ENCODE peak calls at places on chromosomes 6 and 20, in eight cellular contexts. O is Panc1, Q is PC-9, Y is adrenal gland, W is hepatocyte, I is cardiac muscle cell, J is pancreas, D is tibial nerve. S is an unnamed sample.

GRCh38 chr20:44888226-44889103 is 3.0 kb downstream of the YWHAB start:
- DNase-seq in O (no peak), Q (peak; percentile 12), Y (no peak), W (peak; percentile 30), I (peak; percentile 32), J (no peak), D (no peak), S (no peak)

GRCh38 chr20:25042531-25043498 is 15.1 kb downstream of the ACSS1 start:
- DNase-seq in O (no peak), Q (no peak), Y (peak; percentile 70), W (no peak), I (no peak), J (peak; percentile 58), D (no peak), S (peak; percentile 88)

GRCh38 chr20:56322661-56323060 is 36.1 kb upstream of the FAM210B start:
- DNase-seq in O (no peak), Q (no peak), Y (no peak), W (no peak), I (no peak), J (no peak), D (no peak), S (no peak)

GRCh38 chr6:133820208-133820607 is 68.7 kb upstream of the TCF21 start:
- DNase-seq in O (no peak), Q (no peak), Y (no peak), W (no peak), I (no peak), J (no peak), D (no peak), S (no peak)

GRCh38 chr6:149331871-149332270 is 14.4 kb downstream of the TAB2 start:
- DNase-seq in O (no peak), Q (no peak), Y (no peak), W (no peak), I (no peak), J (no peak), D (no peak), S (no peak)

GRCh38 chr6:87026961-87027360 is 67.9 kb downstream of the CGA start:
- DNase-seq in O (no peak), Q (no peak), Y (no peak), W (no peak), I (no peak), J (no peak), D (no peak), S (no peak)

GRCh38 chr6:226516-227073 is 65.7 kb upstream of the DUSP22 start:
- DNase-seq in O (no peak), Q (no peak), Y (peak; percentile 23), W (no peak), I (no peak), J (no peak), D (no peak), S (no peak)

GRCh38 chr6:44561062-44561591 is 173.6 kb downstream of the CDC5L start:
- DNase-seq in O (no peak), Q (no peak), Y (no peak), W (no peak), I (no peak), J (no peak), D (no peak), S (no peak)

GRCh38 chr6:137571854-137572253 is 77.7 kb upstream of the OLIG3 start:
- DNase-seq in O (no peak), Q (peak; percentile 21), Y (peak; percentile 54), W (peak; percentile 37), I (peak; percentile 24), J (no peak), D (peak; percentile 12), S (no peak)

GRCh38 chr20:652611-653109 is 340 bp downstream of the SRXN1 start:
- DNase-seq in O (no peak), Q (no peak), Y (peak; percentile 68), W (no peak), I (peak; percentile 60), J (no peak), D (no peak), S (peak; percentile 55)

GRCh38 chr6:6074190-6074589 is 67.5 kb upstream of the NRN1 start:
- DNase-seq in O (no peak), Q (no peak), Y (no peak), W (no peak), I (no peak), J (no peak), D (no peak), S (no peak)

GRCh38 chr20:18738055-18738454 is 75.5 kb upstream of the SCP2D1 start:
- DNase-seq in O (no peak), Q (peak; percentile 14), Y (no peak), W (peak; percentile 24), I (peak; percentile 24), J (no peak), D (no peak), S (no peak)

GRCh38 chr6:158708239-158708638 is 58.4 kb downstream of the SYTL3 start:
- DNase-seq in O (no peak), Q (no peak), Y (no peak), W (peak; percentile 37), I (peak; percentile 86), J (no peak), D (no peak), S (peak; percentile 72)

GRCh38 chr6:143174516-143174915 is 113.8 kb downstream of the AIG1 start:
- DNase-seq in O (no peak), Q (no peak), Y (no peak), W (no peak), I (no peak), J (no peak), D (no peak), S (no peak)

GRCh38 chr6:133548409-133548808 is 307.3 kb downstream of the EYA4 start:
- DNase-seq in O (no peak), Q (no peak), Y (no peak), W (peak; percentile 46), I (peak; percentile 78), J (no peak), D (no peak), S (no peak)

GRCh38 chr20:35318502-35319157 is 26.4 kb upstream of the FAM83C start:
- DNase-seq in O (peak; percentile 99), Q (peak; percentile 89), Y (no peak), W (peak; percentile 83), I (peak; percentile 49), J (no peak), D (no peak), S (peak; percentile 51)

GRCh38 chr20:18056174-18057105 is 1.3 kb downstream of the OVOL2 start:
- DNase-seq in O (no peak), Q (peak; percentile 70), Y (no peak), W (peak; percentile 57), I (peak; percentile 12), J (peak; percentile 79), D (no peak), S (no peak)

GRCh38 chr6:133551436-133551835 is 310.3 kb downstream of the EYA4 start:
- DNase-seq in O (no peak), Q (no peak), Y (no peak), W (no peak), I (no peak), J (no peak), D (no peak), S (no peak)

GRCh38 chr6:31711233-31711632 is 3.9 kb upstream of the LY6G6D start:
- DNase-seq in O (no peak), Q (no peak), Y (no peak), W (no peak), I (no peak), J (no peak), D (no peak), S (no peak)

GRCh38 chr20:20173269-20173668 is 120.9 kb downstream of the CFAP61 start:
- DNase-seq in O (no peak), Q (no peak), Y (no peak), W (no peak), I (no peak), J (no peak), D (no peak), S (no peak)

GRCh38 chr6:89495961-89496535 is 63.1 kb downstream of the ANKRD6 start:
- DNase-seq in O (no peak), Q (no peak), Y (no peak), W (no peak), I (no peak), J (no peak), D (no peak), S (no peak)

GRCh38 chr6:85643530-85644373 is 1.1 kb upstream of the SYNCRIP start:
- DNase-seq in O (peak; percentile 64), Q (peak; percentile 87), Y (peak; percentile 96), W (peak; percentile 94), I (peak; percentile 98), J (peak; percentile 90), D (peak; percentile 84), S (peak; percentile 94)
- TF ChIP-seq CTCF in O (no peak), Q (no peak), Y (no peak), W (no peak), I (no peak), J (no peak), D (peak; percentile 23), S (no peak)

GRCh38 chr6:17355404-17355774 is 38.0 kb upstream of the CAP2 start:
- DNase-seq in O (no peak), Q (no peak), Y (no peak), W (no peak), I (no peak), J (no peak), D (no peak), S (no peak)
- H3K27ac ChIP-seq in O (peak overlapping the region; percentile 36), Q (no peak overlapping the region), Y (no peak overlapping the region), W (no peak overlapping the region), I (no peak overlapping the region), J (no peak overlapping the region), D (no peak overlapping the region), S (no peak overlapping the region)

DNA sequence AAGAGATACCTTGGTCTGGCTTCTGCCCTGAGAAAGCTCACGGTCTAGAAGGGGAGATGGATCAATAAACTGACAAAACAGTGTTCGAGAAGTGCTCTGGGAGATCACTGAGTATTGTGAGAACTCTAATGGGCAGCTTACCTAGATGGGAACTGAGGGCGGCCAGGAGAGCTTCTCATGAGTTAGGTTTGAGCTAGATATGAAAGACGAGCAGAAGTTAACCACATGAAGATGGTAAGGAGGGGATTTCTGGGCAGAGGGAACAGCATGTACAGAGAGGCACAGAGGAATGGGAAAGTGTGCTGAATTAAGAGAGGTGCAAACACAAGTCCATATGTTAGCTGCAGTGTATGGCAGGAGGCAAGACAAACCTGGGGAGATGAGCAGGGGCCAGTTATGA is 11.9 kb downstream of the ZFAND3 start:
- DNase-seq in O (no peak), Q (no peak), Y (no peak), W (no peak), I (no peak), J (no peak), D (no peak), S (no peak)
- H3K4me1 ChIP-seq in O (peaks cover 15% of the 10 kb centered on the region), Q (no peaks in the 10 kb centered on the region), Y (peaks cover 8% of the 10 kb centered on the region), W (peaks cover 9% of the 10 kb centered on the region), I (peaks cover 27% of the 10 kb centered on the region), J (peaks cover 7% of the 10 kb centered on the region), D (peaks cover 63% of the 10 kb centered on the region), S (peaks cover 26% of the 10 kb centered on the region)

GRCh38 chr6:100261486-100261885 is 203.2 kb downstream of the SIM1 start:
- DNase-seq in O (no peak), Q (no peak), Y (no peak), W (no peak), I (no peak), J (no peak), D (no peak), S (no peak)

GRCh38 chr6:100258752-100259151 is 206.0 kb downstream of the SIM1 start:
- DNase-seq in O (no peak), Q (no peak), Y (no peak), W (no peak), I (no peak), J (no peak), D (no peak), S (no peak)

GRCh38 chr6:100260584-100260983 is 204.1 kb downstream of the SIM1 start:
- DNase-seq in O (no peak), Q (no peak), Y (no peak), W (no peak), I (peak; percentile 22), J (no peak), D (no peak), S (no peak)

GRCh38 chr6:100255701-100256100 is 209.0 kb downstream of the SIM1 start:
- DNase-seq in O (no peak), Q (no peak), Y (no peak), W (no peak), I (peak; percentile 2), J (no peak), D (no peak), S (no peak)

GRCh38 chr6:100257661-100258395 is 206.9 kb downstream of the SIM1 start:
- DNase-seq in O (peak; percentile 56), Q (no peak), Y (no peak), W (no peak), I (peak; percentile 81), J (no peak), D (no peak), S (no peak)
- TF ChIP-seq CTCF in O (peak; percentile 45), Q (no peak), Y (no peak), W (peak; percentile 18), I (peak; percentile 26), J (no peak), D (no peak), S (no peak)

S was measured in heart left ventricle.